ENCODE peak calls at places on chromosome 10, in five cellular contexts. One of them, this sample, is unnamed.

GRCh38 chr10:90204956-90205695 is 503.7 kb downstream of the KIF20B start:
- DNase-seq in PC-3: peak
- DNase-seq in kidney epithelial cell: no peak
- DNase-seq in dorsolateral prefrontal cortex: no peak
- DNase-seq in neuronal stem cell: no peak
- DNase-seq in this sample: peak

GRCh38 chr10:36373424-36374096 is 731.5 kb upstream of the FZD8 start:
- DNase-seq in neuronal stem cell: no peak
- DNase-seq in PC-3: no peak
- DNase-seq in kidney epithelial cell: no peak
- DNase-seq in dorsolateral prefrontal cortex: no peak
- DNase-seq in this sample: no peak

GRCh38 chr10:18594574-18595156 is 56.7 kb downstream of the NSUN6 start:
- DNase-seq in neuronal stem cell: no peak
- DNase-seq in PC-3: peak
- DNase-seq in kidney epithelial cell: no peak
- DNase-seq in dorsolateral prefrontal cortex: no peak
- DNase-seq in this sample: no peak

GRCh38 chr10:541750-542371 is 147.6 kb downstream of the DIP2C start:
- DNase-seq in PC-3: no peak
- DNase-seq in dorsolateral prefrontal cortex: peak
- DNase-seq in kidney epithelial cell: no peak
- DNase-seq in neuronal stem cell: no peak
- DNase-seq in this sample: no peak

GRCh38 chr10:30701471-30702173 is 72.1 kb upstream of the LYZL2 start:
- DNase-seq in neuronal stem cell: no peak
- DNase-seq in dorsolateral prefrontal cortex: no peak
- DNase-seq in kidney epithelial cell: peak
- DNase-seq in PC-3: peak
- DNase-seq in this sample: peak

GRCh38 chr10:3222068-3222467 is 49.5 kb upstream of the PITRM1 start:
- DNase-seq in kidney epithelial cell: no peak
- DNase-seq in neuronal stem cell: no peak
- DNase-seq in dorsolateral prefrontal cortex: no peak
- DNase-seq in PC-3: no peak
- DNase-seq in this sample: no peak

GRCh38 chr10:79112898-79113431 is 44.2 kb downstream of the ZMIZ1 start:
- DNase-seq in dorsolateral prefrontal cortex: no peak
- DNase-seq in kidney epithelial cell: peak
- DNase-seq in neuronal stem cell: no peak
- DNase-seq in PC-3: peak
- DNase-seq in this sample: peak

GRCh38 chr10:30550967-30551815 is 78.4 kb downstream of the LYZL2 start:
- DNase-seq in kidney epithelial cell: no peak
- DNase-seq in neuronal stem cell: no peak
- DNase-seq in PC-3: no peak
- DNase-seq in dorsolateral prefrontal cortex: no peak
- DNase-seq in this sample: no peak

GRCh38 chr10:116210588-116211346 is 62.2 kb downstream of the GFRA1 start:
- DNase-seq in kidney epithelial cell: no peak
- DNase-seq in neuronal stem cell: no peak
- DNase-seq in dorsolateral prefrontal cortex: no peak
- DNase-seq in PC-3: no peak
- DNase-seq in this sample: no peak

GRCh38 chr10:114174462-114175190 is 623 bp upstream of the CCDC186 start:
- DNase-seq in PC-3: no peak
- DNase-seq in kidney epithelial cell: no peak
- DNase-seq in neuronal stem cell: no peak
- DNase-seq in dorsolateral prefrontal cortex: no peak
- DNase-seq in this sample: peak

GRCh38 chr10:72319416-72320254 is 35.1 kb downstream of the DNAJB12 start:
- DNase-seq in neuronal stem cell: no peak
- DNase-seq in dorsolateral prefrontal cortex: peak
- DNase-seq in kidney epithelial cell: peak
- DNase-seq in PC-3: peak
- DNase-seq in this sample: peak

GRCh38 chr10:102409604-102410426 is 8.8 kb downstream of the PSD start:
- DNase-seq in neuronal stem cell: no peak
- DNase-seq in kidney epithelial cell: no peak
- DNase-seq in PC-3: no peak
- DNase-seq in dorsolateral prefrontal cortex: no peak
- DNase-seq in this sample: no peak

GRCh38 chr10:62250594-62251198 is 17.9 kb downstream of the RTKN2 start:
- DNase-seq in PC-3: peak
- DNase-seq in kidney epithelial cell: peak
- DNase-seq in neuronal stem cell: no peak
- DNase-seq in dorsolateral prefrontal cortex: no peak
- DNase-seq in this sample: peak

GRCh38 chr10:79020605-79021004 is 48.2 kb upstream of the ZMIZ1 start:
- DNase-seq in PC-3: no peak
- DNase-seq in neuronal stem cell: no peak
- DNase-seq in kidney epithelial cell: no peak
- DNase-seq in dorsolateral prefrontal cortex: no peak
- DNase-seq in this sample: no peak

GRCh38 chr10:88881922-88882645 is 2.0 kb downstream of the STAMBPL1 start:
- DNase-seq in neuronal stem cell: no peak
- DNase-seq in PC-3: no peak
- DNase-seq in dorsolateral prefrontal cortex: no peak
- DNase-seq in kidney epithelial cell: no peak
- DNase-seq in this sample: no peak

GRCh38 chr10:86177483-86178155 is 189.0 kb downstream of the GRID1 start:
- DNase-seq in dorsolateral prefrontal cortex: no peak
- DNase-seq in PC-3: no peak
- DNase-seq in neuronal stem cell: no peak
- DNase-seq in kidney epithelial cell: no peak
- DNase-seq in this sample: no peak

GRCh38 chr10:28948045-28948444 is 270.7 kb downstream of the BAMBI start:
- DNase-seq in PC-3: peak
- DNase-seq in dorsolateral prefrontal cortex: no peak
- DNase-seq in neuronal stem cell: no peak
- DNase-seq in kidney epithelial cell: no peak
- DNase-seq in this sample: peak

GRCh38 chr10:19195698-19196097 is 147.1 kb downstream of the MALRD1 start:
- DNase-seq in dorsolateral prefrontal cortex: no peak
- DNase-seq in neuronal stem cell: no peak
- DNase-seq in kidney epithelial cell: no peak
- DNase-seq in PC-3: no peak
- DNase-seq in this sample: no peak

DNA sequence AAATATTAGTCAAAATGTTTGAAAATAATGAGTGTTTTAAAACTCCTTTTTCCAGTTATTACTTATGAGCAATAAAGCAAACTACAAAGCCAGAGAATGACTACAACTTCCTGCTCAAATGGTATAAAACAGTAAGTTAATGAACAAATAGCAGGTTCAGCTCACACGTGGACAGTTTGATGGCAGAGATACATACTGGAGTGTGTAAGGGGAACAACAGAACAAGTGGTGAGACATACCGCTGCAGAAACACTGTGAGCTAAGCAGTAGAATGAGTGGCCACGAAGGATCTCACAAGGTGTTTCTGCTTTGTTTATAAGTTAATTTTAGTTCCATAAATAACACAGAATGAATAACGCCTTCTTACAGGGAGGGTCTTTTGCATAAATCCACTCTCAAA is 3.0 kb upstream of the MKX start:
- DNase-seq in neuronal stem cell: no peak
- DNase-seq in PC-3: no peak
- DNase-seq in dorsolateral prefrontal cortex: no peak
- DNase-seq in kidney epithelial cell: no peak
- DNase-seq in this sample: no peak
- H3K4me3 ChIP-seq in neuronal stem cell: no peak
- H3K4me3 ChIP-seq in PC-3: no peak
- H3K4me3 ChIP-seq in dorsolateral prefrontal cortex: no peak
- H3K4me3 ChIP-seq in kidney epithelial cell: no peak
- H3K4me3 ChIP-seq in this sample: no peak

GRCh38 chr10:43227911-43228782 is 38.7 kb downstream of the RASGEF1A start:
- DNase-seq in PC-3: no peak
- DNase-seq in kidney epithelial cell: no peak
- DNase-seq in dorsolateral prefrontal cortex: peak
- DNase-seq in neuronal stem cell: no peak
- DNase-seq in this sample: no peak
- H3K4me3 ChIP-seq in PC-3: no peak
- H3K4me3 ChIP-seq in kidney epithelial cell: no peak
- H3K4me3 ChIP-seq in dorsolateral prefrontal cortex: no peak
- H3K4me3 ChIP-seq in neuronal stem cell: no peak
- H3K4me3 ChIP-seq in this sample: no peak

DNA sequence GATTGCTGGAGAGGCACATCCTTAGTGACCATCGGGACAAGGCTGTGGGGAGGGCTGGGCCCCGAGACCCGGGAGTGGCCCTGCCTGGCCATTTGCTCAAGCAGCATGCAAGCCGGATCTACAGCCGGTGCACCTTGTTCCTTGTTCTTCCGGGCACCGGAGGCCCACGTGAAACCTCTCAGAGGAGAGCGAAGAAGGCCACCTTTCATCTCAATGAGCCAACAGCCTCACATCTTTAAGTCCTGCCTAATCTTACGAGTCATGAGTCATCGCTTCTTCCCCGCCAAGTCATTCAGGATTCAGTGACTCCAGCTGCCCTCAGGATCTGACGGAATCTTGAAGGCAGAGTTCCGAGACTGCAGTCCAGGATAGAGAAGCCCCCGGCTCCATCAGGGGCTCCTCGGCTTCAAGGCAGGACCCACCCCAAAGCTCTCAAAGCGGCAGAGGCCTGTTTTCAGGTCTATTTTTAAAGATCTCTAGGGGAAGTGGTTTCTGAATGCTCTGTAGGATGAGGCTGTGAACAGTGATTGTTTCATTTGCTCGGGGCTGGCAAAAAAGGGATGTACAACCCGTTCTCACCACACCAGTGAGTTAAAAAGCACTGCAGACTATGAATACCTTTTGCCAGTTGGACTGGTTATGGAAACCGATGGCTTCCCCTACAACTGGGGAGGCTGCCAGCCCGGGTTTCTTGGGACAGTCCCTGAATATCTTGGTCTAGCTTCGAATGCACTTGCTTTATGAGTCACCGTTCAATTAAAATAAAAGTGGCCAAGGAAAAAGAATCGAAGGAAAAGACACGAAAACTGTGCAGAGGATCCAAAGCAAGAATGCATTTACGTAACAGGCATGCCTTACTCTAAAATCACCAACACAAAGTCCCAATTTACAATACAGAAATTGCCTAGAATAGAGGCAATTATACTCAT is 57.2 kb upstream of the ECHDC3 start:
- DNase-seq in kidney epithelial cell: peak
- DNase-seq in dorsolateral prefrontal cortex: peak
- DNase-seq in neuronal stem cell: no peak
- DNase-seq in PC-3: peak
- DNase-seq in this sample: peak
- H3K4me3 ChIP-seq in kidney epithelial cell: no peak
- H3K4me3 ChIP-seq in dorsolateral prefrontal cortex: peak
- H3K4me3 ChIP-seq in neuronal stem cell: no peak
- H3K4me3 ChIP-seq in PC-3: peak
- H3K4me3 ChIP-seq in this sample: peak

DNA sequence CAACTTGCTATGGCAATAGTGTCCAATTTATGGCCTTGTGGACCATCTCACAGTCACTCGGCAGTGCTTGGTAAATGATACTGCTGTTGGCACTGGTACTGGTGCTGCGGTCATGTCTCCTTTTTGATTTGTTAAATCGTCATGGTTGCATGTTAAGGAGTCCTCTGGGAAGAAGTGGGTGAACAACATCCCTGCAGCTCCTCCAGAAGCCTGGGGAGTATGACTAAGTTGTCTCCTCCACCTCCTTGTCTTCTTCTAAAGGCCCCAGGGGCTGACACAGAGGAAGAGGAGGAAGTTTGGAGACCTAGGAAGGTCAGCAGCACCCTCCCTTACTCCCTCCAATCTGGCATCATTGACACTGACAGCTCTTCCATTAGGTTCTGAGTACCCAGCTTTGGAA is 8.5 kb downstream of the ITPRIP start:
- DNase-seq in neuronal stem cell: no peak
- DNase-seq in PC-3: peak
- DNase-seq in kidney epithelial cell: no peak
- DNase-seq in dorsolateral prefrontal cortex: no peak
- DNase-seq in this sample: peak
- H3K4me3 ChIP-seq in neuronal stem cell: peak
- H3K4me3 ChIP-seq in PC-3: peak
- H3K4me3 ChIP-seq in kidney epithelial cell: no peak
- H3K4me3 ChIP-seq in dorsolateral prefrontal cortex: no peak
- H3K4me3 ChIP-seq in this sample: peak

This sample was measured in fibroblast of the aortic adventitia.